ENCODE peak calls at places on chromosomes 7 and 10, in five cellular contexts. One of them, this sample, is unnamed.

GRCh38 chr10:110275140-110275729 is 29.5 kb downstream of the SMNDC1 start:
- DNase-seq in left ventricle myocardium inferior: no peak
- DNase-seq in astrocyte of the cerebellum: no peak
- DNase-seq in activated naive CD4-positive, alpha-beta T cell treated with Interleukin-2 at 50 U/mL for 16 hours: no peak
- DNase-seq in astrocyte of the hippocampus: no peak
- DNase-seq in this sample: no peak

GRCh38 chr10:120423350-120424197 is 33.5 kb upstream of the PLPP4 start:
- DNase-seq in astrocyte of the hippocampus: peak; percentile 88
- DNase-seq in astrocyte of the cerebellum: peak; percentile 59
- DNase-seq in left ventricle myocardium inferior: no peak
- DNase-seq in activated naive CD4-positive, alpha-beta T cell treated with Interleukin-2 at 50 U/mL for 16 hours: no peak
- DNase-seq in this sample: peak; percentile 83

GRCh38 chr10:95651346-95652115 is 5.0 kb downstream of the ALDH18A1 start:
- DNase-seq in astrocyte of the hippocampus: no peak
- DNase-seq in astrocyte of the cerebellum: no peak
- DNase-seq in activated naive CD4-positive, alpha-beta T cell treated with Interleukin-2 at 50 U/mL for 16 hours: no peak
- DNase-seq in left ventricle myocardium inferior: no peak
- DNase-seq in this sample: no peak

GRCh38 chr10:86411281-86411841 is 44.8 kb upstream of the GRID1 start:
- DNase-seq in activated naive CD4-positive, alpha-beta T cell treated with Interleukin-2 at 50 U/mL for 16 hours: peak; percentile 28
- DNase-seq in left ventricle myocardium inferior: no peak
- DNase-seq in astrocyte of the cerebellum: no peak
- DNase-seq in astrocyte of the hippocampus: peak; percentile 23
- DNase-seq in this sample: peak; percentile 85

GRCh38 chr7:30929686-30930085 is 18.0 kb downstream of the AQP1 start:
- DNase-seq in astrocyte of the cerebellum: no peak
- DNase-seq in left ventricle myocardium inferior: no peak
- DNase-seq in astrocyte of the hippocampus: no peak
- DNase-seq in activated naive CD4-positive, alpha-beta T cell treated with Interleukin-2 at 50 U/mL for 16 hours: no peak
- DNase-seq in this sample: no peak

GRCh38 chr10:123847686-123848432 is 43.7 kb downstream of the CPXM2 start:
- DNase-seq in astrocyte of the cerebellum: no peak
- DNase-seq in activated naive CD4-positive, alpha-beta T cell treated with Interleukin-2 at 50 U/mL for 16 hours: no peak
- DNase-seq in astrocyte of the hippocampus: no peak
- DNase-seq in left ventricle myocardium inferior: no peak
- DNase-seq in this sample: no peak

GRCh38 chr7:87231243-87231642 is 11.7 kb upstream of the TMEM243 start:
- DNase-seq in astrocyte of the cerebellum: no peak
- DNase-seq in activated naive CD4-positive, alpha-beta T cell treated with Interleukin-2 at 50 U/mL for 16 hours: no peak
- DNase-seq in astrocyte of the hippocampus: peak; percentile 51
- DNase-seq in left ventricle myocardium inferior: peak; percentile 21
- DNase-seq in this sample: no peak

GRCh38 chr10:117460846-117461765 is 81.4 kb upstream of the EMX2 start:
- DNase-seq in astrocyte of the hippocampus: no peak
- DNase-seq in left ventricle myocardium inferior: no peak
- DNase-seq in astrocyte of the cerebellum: no peak
- DNase-seq in activated naive CD4-positive, alpha-beta T cell treated with Interleukin-2 at 50 U/mL for 16 hours: no peak
- DNase-seq in this sample: no peak

This sample was measured in non-pigmented ciliary epithelial cell.